ENCODE peak calls at places on chromosomes 2 and 18, in eight cellular contexts. T is AG09309; W is activated naive CD4-positive, alpha-beta T cell treated with anti-CD3 and anti-CD28 coated beads, Interleukin-2, amount 50 U/mL, for 16 hours; O is effector CD8-positive, alpha-beta T cell; Y is OCI-LY7; J is activated T-helper 9 cell treated with anti-CD3 and anti-CD28 coated beads, Interleukin-2, amount 50 U/mL, for 16 hours; R is T-helper 9 cell; P is brain microvascular endothelial cell. B is an unnamed sample.

GRCh38 chr2:114108819-114109416 is 219.0 kb downstream of the ACTR3 start:
- DNase-seq in T (no peak), W (no peak), O (no peak), Y (no peak), J (no peak), R (no peak), P (no peak), B (no peak)

GRCh38 chr2:10529611-10530010 is 81.5 kb upstream of the ODC1 start:
- DNase-seq in T (no peak), W (no peak), O (no peak), Y (no peak), J (no peak), R (no peak), P (no peak), B (no peak)

GRCh38 chr2:176129825-176130152 is 284 bp downstream of the HOXD8 start:
- DNase-seq in T (no peak), W (no peak), O (no peak), Y (no peak), J (no peak), R (no peak), P (no peak), B (no peak)

GRCh38 chr18:62249478-62250097 is 62.5 kb downstream of the RELCH start:
- DNase-seq in T (peak), W (peak), O (peak), Y (peak), J (peak), R (peak), P (peak), B (peak)

GRCh38 chr2:240293865-240294461 is 141.5 kb upstream of the GPC1 start:
- DNase-seq in T (no peak), W (no peak), O (no peak), Y (no peak), J (no peak), R (no peak), P (no peak), B (no peak)

GRCh38 chr2:108220942-108221541 is 18.7 kb upstream of the SULT1C3 start:
- DNase-seq in T (no peak), W (no peak), O (no peak), Y (no peak), J (no peak), R (no peak), P (no peak), B (no peak)

GRCh38 chr2:238139141-238139840 is 823 bp downstream of the KLHL30 start:
- DNase-seq in T (no peak), W (peak), O (no peak), Y (peak), J (no peak), R (peak), P (no peak), B (no peak)

GRCh38 chr2:45278345-45279078 is 269.3 kb upstream of the SIX2 start:
- DNase-seq in T (no peak), W (no peak), O (no peak), Y (no peak), J (no peak), R (no peak), P (peak), B (no peak)

GRCh38 chr2:85326946-85327756 is 638 bp downstream of the TGOLN2 start:
- DNase-seq in T (no peak), W (peak), O (peak), Y (peak), J (peak), R (peak), P (peak), B (no peak)